ENCODE peak calls at places on chromosomes 12 and 14, in eight cellular contexts. V, S, M, Y, Z, L, W and I are unnamed samples.

GRCh38 chr14:55180434-55180833 is 11.0 kb downstream of the DLGAP5 start:
- DNase-seq in V (no peak), S (peak), M (no peak), Y (no peak), Z (no peak), L (no peak), W (no peak), I (no peak)

GRCh38 chr12:81417056-81417455 is 339.2 kb downstream of the ACSS3 start:
- DNase-seq in V (no peak), S (no peak), M (no peak), Y (no peak), Z (no peak), L (peak), W (no peak), I (no peak)

GRCh38 chr12:127008758-127009403 is 1258.1 kb upstream of the TMEM132C start:
- DNase-seq in V (no peak), S (no peak), M (no peak), Y (no peak), Z (no peak), L (no peak), W (no peak), I (no peak)

GRCh38 chr14:74255281-74255680 is 16.0 kb downstream of the VSX2 start:
- DNase-seq in V (no peak), S (no peak), M (no peak), Y (no peak), Z (no peak), L (no peak), W (no peak), I (no peak)

GRCh38 chr14:65790185-65790815 is 377.8 kb downstream of the FUT8 start:
- DNase-seq in V (no peak), S (no peak), M (no peak), Y (peak), Z (no peak), L (no peak), W (no peak), I (no peak)

GRCh38 chr12:56346663-56347062 is 8.0 kb downstream of the IL23A start:
- DNase-seq in V (no peak), S (no peak), M (no peak), Y (peak), Z (no peak), L (no peak), W (no peak), I (no peak)

GRCh38 chr12:39252628-39253027 is 190.3 kb downstream of the KIF21A start:
- DNase-seq in V (no peak), S (no peak), M (no peak), Y (no peak), Z (no peak), L (no peak), W (no peak), I (no peak)

GRCh38 chr12:30700216-30700900 is 4.7 kb upstream of the IPO8 start:
- DNase-seq in V (no peak), S (no peak), M (no peak), Y (no peak), Z (no peak), L (no peak), W (no peak), I (no peak)

GRCh38 chr12:97075583-97076268 is 168.7 kb downstream of the NEDD1 start:
- DNase-seq in V (no peak), S (peak), M (no peak), Y (peak), Z (no peak), L (no peak), W (no peak), I (no peak)

GRCh38 chr14:94449930-94450329 is 2.7 kb downstream of the SERPINA11 start:
- DNase-seq in V (no peak), S (no peak), M (no peak), Y (no peak), Z (no peak), L (no peak), W (no peak), I (no peak)

GRCh38 chr14:36580856-36581831 is 1.3 kb downstream of the NKX2-8 start:
- DNase-seq in V (no peak), S (peak), M (no peak), Y (peak), Z (no peak), L (no peak), W (no peak), I (peak)

GRCh38 chr12:74328623-74329022 is 209.0 kb upstream of the ATXN7L3B start:
- DNase-seq in V (no peak), S (no peak), M (no peak), Y (no peak), Z (no peak), L (no peak), W (no peak), I (no peak)

GRCh38 chr14:63478437-63478852 is 64.7 kb downstream of the PPP2R5E start:
- DNase-seq in V (no peak), S (no peak), M (no peak), Y (no peak), Z (no peak), L (no peak), W (no peak), I (no peak)

GRCh38 chr12:121505513-121505912 is 75.3 kb downstream of the KDM2B start:
- DNase-seq in V (no peak), S (no peak), M (no peak), Y (no peak), Z (no peak), L (no peak), W (no peak), I (no peak)

GRCh38 chr12:12474931-12475485 is 87.7 kb downstream of the DUSP16 start:
- DNase-seq in V (no peak), S (peak), M (no peak), Y (no peak), Z (peak), L (no peak), W (no peak), I (no peak)

GRCh38 chr12:31650927-31651326 is 8.6 kb upstream of the ETFBKMT start:
- DNase-seq in V (no peak), S (no peak), M (peak), Y (no peak), Z (no peak), L (no peak), W (no peak), I (no peak)

GRCh38 chr14:59187802-59188460 is 536 bp upstream of the DAAM1 start:
- DNase-seq in V (peak), S (no peak), M (peak), Y (no peak), Z (no peak), L (peak), W (no peak), I (peak)

GRCh38 chr12:45273717-45274271 is 57.9 kb downstream of the ANO6 start:
- DNase-seq in V (peak), S (peak), M (peak), Y (no peak), Z (no peak), L (no peak), W (no peak), I (no peak)